ENCODE peak calls at places on chromosomes 4 and X, in six cellular contexts. N is heart right ventricle, O is tibial artery, V is AG09319, J is fibroblast of the aortic adventitia, A is Right ventricle myocardium superior. K is an unnamed sample.

GRCh38 chr4:138562544-138562961 is 320.4 kb upstream of the SLC7A11 start:
- DNase-seq in O (no peak), A (no peak), J (peak; percentile 82), V (peak; percentile 20), N (no peak), K (no peak)

GRCh38 chrX:68997911-68998310 is 167.3 kb downstream of the PJA1 start:
- DNase-seq in N (peak; percentile 48), J (peak; percentile 87), O (peak; percentile 75), A (peak; percentile 66), V (peak; percentile 25), K (no peak)

GRCh38 chrX:15781964-15782711 is 8.1 kb upstream of the ZRSR2 start:
- DNase-seq in A (no peak), O (no peak), N (no peak), J (no peak), V (no peak), K (no peak)

GRCh38 chr4:123352240-123352945 is 44.2 kb upstream of the SPRY1 start:
- DNase-seq in V (peak; percentile 46), J (peak; percentile 80), O (no peak), N (no peak), A (no peak), K (no peak)

GRCh38 chr4:176425035-176425434 is 105.3 kb downstream of the SPCS3 start:
- DNase-seq in O (no peak), V (no peak), J (peak; percentile 87), A (no peak), N (no peak), K (no peak)

GRCh38 chr4:150033937-150034336 is 44.3 kb upstream of the DCLK2 start:
- DNase-seq in V (no peak), J (peak; percentile 56), A (no peak), N (no peak), O (no peak), K (no peak)

GRCh38 chrX:45505214-45505613 is 304.5 kb upstream of the DIPK2B start:
- DNase-seq in V (no peak), J (peak; percentile 45), A (no peak), O (no peak), N (no peak), K (no peak)

GRCh38 chr4:173415885-173416658 is 17.2 kb upstream of the SCRG1 start:
- DNase-seq in A (peak; percentile 80), V (no peak), N (peak; percentile 49), O (peak; percentile 81), J (no peak), K (no peak)

GRCh38 chr4:15778191-15778741 is at the start of gene CD38:
- DNase-seq in O (peak; percentile 69), V (no peak), N (peak; percentile 60), A (peak; percentile 58), J (no peak), K (no peak)

GRCh38 chrX:131366387-131366786 is 77.3 kb upstream of the IGSF1 start:
- DNase-seq in V (no peak), J (no peak), N (no peak), A (no peak), O (no peak), K (peak; percentile 0)

GRCh38 chr4:183332447-183332846 is 10.2 kb upstream of the CLDN24 start:
- DNase-seq in A (no peak), O (no peak), J (no peak), V (no peak), N (no peak), K (peak; percentile 5)

GRCh38 chr4:86898562-86898961 is 6.3 kb upstream of the C4orf36 start:
- DNase-seq in A (no peak), O (no peak), J (no peak), N (no peak), V (no peak), K (no peak)

K was measured in cerebellum.